ENCODE peak calls at places on chromosome 14, in four cellular contexts. One of them, this sample, is unnamed.

GRCh38 chr14:63712123-63712522 is 15.7 kb downstream of the SGPP1 start:
- DNase-seq in HCT116: no peak
- DNase-seq in K562: no peak
- DNase-seq in HepG2: no peak
- DNase-seq in this sample: no peak

GRCh38 chr14:100433428-100433814 is 110.3 kb downstream of the SLC25A47 start:
- DNase-seq in HCT116: no peak
- DNase-seq in K562: no peak
- DNase-seq in HepG2: no peak
- DNase-seq in this sample: no peak

GRCh38 chr14:105385698-105386365 is 12.5 kb upstream of the TEX22 start:
- DNase-seq in HCT116: no peak
- DNase-seq in K562: no peak
- DNase-seq in HepG2: no peak
- DNase-seq in this sample: no peak

GRCh38 chr14:67571991-67572323 is 28.1 kb downstream of the PIGH start:
- DNase-seq in HCT116: no peak
- DNase-seq in K562: no peak
- DNase-seq in HepG2: no peak
- DNase-seq in this sample: no peak

GRCh38 chr14:92437309-92437708 is 76.3 kb upstream of the RIN3 start:
- DNase-seq in HCT116: no peak
- DNase-seq in K562: no peak
- DNase-seq in HepG2: no peak
- DNase-seq in this sample: no peak

GRCh38 chr14:43795600-43796228 is 711.4 kb downstream of the FSCB start:
- DNase-seq in HCT116: no peak
- DNase-seq in K562: no peak
- DNase-seq in HepG2: peak; percentile 50
- DNase-seq in this sample: no peak

GRCh38 chr14:36346052-36346451 is 25.6 kb upstream of the MBIP start:
- DNase-seq in HCT116: no peak
- DNase-seq in K562: no peak
- DNase-seq in HepG2: no peak
- DNase-seq in this sample: no peak

GRCh38 chr14:86057018-86057667 is 527.2 kb downstream of the FLRT2 start:
- DNase-seq in HCT116: no peak
- DNase-seq in K562: peak; percentile 8
- DNase-seq in HepG2: peak; percentile 6
- DNase-seq in this sample: no peak

GRCh38 chr14:36996133-36996856 is 176.1 kb downstream of the SLC25A21 start:
- DNase-seq in HCT116: no peak
- DNase-seq in K562: peak; percentile 11
- DNase-seq in HepG2: no peak
- DNase-seq in this sample: no peak

GRCh38 chr14:49306152-49306751 is 279.9 kb downstream of the RPS29 start:
- DNase-seq in HCT116: peak; percentile 18
- DNase-seq in K562: peak; percentile 10
- DNase-seq in HepG2: peak; percentile 3
- DNase-seq in this sample: no peak

GRCh38 chr14:105131241-105131640 is 37.3 kb downstream of the JAG2 start:
- DNase-seq in HCT116: no peak
- DNase-seq in K562: no peak
- DNase-seq in HepG2: no peak
- DNase-seq in this sample: no peak

GRCh38 chr14:85248881-85249635 is 280.9 kb upstream of the FLRT2 start:
- DNase-seq in HCT116: no peak
- DNase-seq in K562: no peak
- DNase-seq in HepG2: no peak
- DNase-seq in this sample: no peak

GRCh38 chr14:69046468-69046867 is 67.4 kb upstream of the ACTN1 start:
- DNase-seq in HCT116: no peak
- DNase-seq in K562: no peak
- DNase-seq in HepG2: no peak
- DNase-seq in this sample: no peak

GRCh38 chr14:86334355-86334754 is 804.4 kb downstream of the FLRT2 start:
- DNase-seq in HCT116: no peak
- DNase-seq in K562: no peak
- DNase-seq in HepG2: no peak
- DNase-seq in this sample: no peak

GRCh38 chr14:37864861-37865718 is 269.7 kb downstream of the TTC6 start:
- DNase-seq in HCT116: no peak
- DNase-seq in K562: no peak
- DNase-seq in HepG2: peak; percentile 100
- DNase-seq in this sample: no peak

GRCh38 chr14:99035712-99036593 is 236.0 kb downstream of the BCL11B start:
- DNase-seq in HCT116: peak; percentile 19
- DNase-seq in K562: no peak
- DNase-seq in HepG2: peak; percentile 10
- DNase-seq in this sample: no peak

GRCh38 chr14:83255015-83255726 is 1721.5 kb upstream of the SEL1L start:
- DNase-seq in HCT116: no peak
- DNase-seq in K562: no peak
- DNase-seq in HepG2: no peak
- DNase-seq in this sample: no peak

GRCh38 chr14:104195361-104195760 is 57.0 kb downstream of the KIF26A start:
- DNase-seq in HCT116: no peak
- DNase-seq in K562: no peak
- DNase-seq in HepG2: no peak
- DNase-seq in this sample: no peak

GRCh38 chr14:71117839-71118743 is 210.8 kb downstream of the PCNX1 start:
- DNase-seq in HCT116: no peak
- DNase-seq in K562: no peak
- DNase-seq in HepG2: peak; percentile 18
- DNase-seq in this sample: no peak

GRCh38 chr14:91059576-91060471 is 617 bp downstream of the RPS6KA5 start:
- DNase-seq in HCT116: no peak
- DNase-seq in K562: peak; percentile 62
- DNase-seq in HepG2: peak; percentile 14
- DNase-seq in this sample: no peak
- TF ChIP-seq REST in HCT116: no peak
- TF ChIP-seq REST in K562: no peak
- TF ChIP-seq REST in HepG2: no peak
- TF ChIP-seq REST in this sample: no peak

GRCh38 chr14:21026988-21027315 is 2.1 kb upstream of the NDRG2 start:
- DNase-seq in HCT116: no peak
- DNase-seq in K562: peak; percentile 66
- DNase-seq in HepG2: no peak
- DNase-seq in this sample: no peak
- TF ChIP-seq TCF7L2 in HCT116: no peak
- TF ChIP-seq TCF7L2 in K562: no peak
- TF ChIP-seq TCF7L2 in HepG2: no peak
- TF ChIP-seq TCF7L2 in this sample: no peak

DNA sequence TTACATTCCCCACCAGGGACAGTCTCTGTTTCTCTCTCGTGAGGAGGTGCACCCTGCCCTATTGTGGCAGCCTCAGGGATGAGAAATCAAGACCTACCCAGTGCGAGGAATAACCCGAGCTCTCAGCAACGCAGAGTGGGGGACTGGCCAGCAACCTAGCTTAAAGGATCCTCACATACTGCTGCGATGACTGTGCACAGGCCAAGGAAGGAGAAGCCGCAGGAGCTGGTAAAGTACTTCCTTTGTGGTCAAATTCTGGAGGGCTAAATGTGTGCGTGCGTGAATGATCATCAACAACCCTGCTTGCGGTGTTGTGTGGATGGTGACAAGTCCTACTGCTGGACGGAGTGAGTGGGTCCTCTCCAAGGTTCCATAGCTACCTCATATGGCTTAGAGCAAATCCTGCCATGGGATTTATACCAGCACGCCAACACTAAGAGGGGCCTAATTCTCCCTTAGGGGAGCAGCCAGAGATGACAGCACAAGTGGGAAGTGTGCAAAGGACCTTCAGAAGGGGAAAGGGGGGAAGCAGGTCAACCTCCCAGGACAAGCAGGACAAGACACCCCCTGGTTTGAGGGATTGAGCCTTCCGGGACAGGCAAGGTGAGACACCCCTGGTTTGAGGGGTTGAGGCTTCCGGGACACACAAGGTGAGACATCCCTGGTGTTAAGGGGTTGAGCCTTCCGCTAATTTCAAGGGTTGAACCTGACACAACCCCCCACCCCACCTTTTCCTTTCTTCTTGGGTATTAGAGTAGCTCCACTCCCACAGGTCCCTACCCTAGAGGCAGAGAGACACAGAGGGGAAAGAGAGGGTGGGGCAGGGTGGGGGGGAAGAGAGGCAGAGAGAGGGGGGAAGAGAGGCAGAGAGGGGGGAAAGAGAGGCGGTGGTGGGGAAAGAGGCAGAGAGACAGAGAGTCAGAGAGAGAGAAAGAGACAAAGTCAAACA is 58.8 kb upstream of the AP4S1 start:
- DNase-seq in HCT116: peak; percentile 86
- DNase-seq in K562: peak; percentile 4
- DNase-seq in HepG2: no peak
- DNase-seq in this sample: no peak
- H3K9me3 ChIP-seq in HCT116: no peaks in the 10 kb centered on the region
- H3K9me3 ChIP-seq in K562: no peaks in the 10 kb centered on the region
- H3K9me3 ChIP-seq in HepG2: no peaks in the 10 kb centered on the region
- H3K9me3 ChIP-seq in this sample: no peaks in the 10 kb centered on the region

DNA sequence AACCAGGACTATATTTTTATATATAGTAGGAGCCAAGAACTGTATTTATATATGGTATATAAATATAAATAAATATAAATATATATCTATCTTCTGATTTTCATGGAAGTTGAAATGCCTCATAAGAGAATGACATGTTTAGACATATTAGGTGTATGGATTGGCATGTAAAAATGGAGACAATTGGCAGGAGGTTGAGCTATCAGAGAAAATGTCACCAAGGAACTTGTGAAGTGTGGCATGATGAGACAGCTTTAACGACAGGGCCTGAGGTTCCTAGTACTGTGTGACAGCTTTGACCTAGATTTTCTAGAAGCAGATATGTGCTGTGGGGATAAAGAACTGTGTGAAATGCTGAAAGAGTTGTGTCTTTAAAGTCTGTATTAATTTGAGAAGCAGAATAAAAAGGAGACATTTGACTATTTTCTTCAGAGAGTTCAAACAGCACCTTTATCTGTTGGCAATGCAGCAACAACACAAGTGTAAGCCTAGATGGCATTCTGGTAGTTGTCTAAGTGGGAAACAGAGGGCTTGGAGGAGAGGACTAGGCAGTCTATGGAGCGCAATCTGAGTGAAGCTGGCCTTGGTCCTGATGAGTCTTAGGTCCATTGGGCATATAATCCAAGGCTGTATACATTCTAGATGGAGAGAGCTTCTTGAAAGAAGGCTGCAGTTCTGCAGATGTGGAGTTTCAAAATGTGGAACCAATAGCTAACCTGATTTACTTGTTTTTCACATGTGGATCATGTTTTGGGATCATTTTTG is 47.7 kb upstream of the MDGA2 start:
- DNase-seq in HCT116: no peak
- DNase-seq in K562: no peak
- DNase-seq in HepG2: no peak
- DNase-seq in this sample: no peak
- TF ChIP-seq REST in HCT116: no peak
- TF ChIP-seq REST in K562: no peak
- TF ChIP-seq REST in HepG2: no peak
- TF ChIP-seq REST in this sample: no peak

GRCh38 chr14:72614365-72614764 is 279.5 kb downstream of the DPF3 start:
- DNase-seq in HCT116: no peak
- DNase-seq in K562: no peak
- DNase-seq in HepG2: no peak
- DNase-seq in this sample: no peak

GRCh38 chr14:72611956-72612500 is 281.9 kb downstream of the DPF3 start:
- DNase-seq in HCT116: no peak
- DNase-seq in K562: no peak
- DNase-seq in HepG2: no peak
- DNase-seq in this sample: no peak

GRCh38 chr14:72613975-72614319 is 280.0 kb downstream of the DPF3 start:
- DNase-seq in HCT116: no peak
- DNase-seq in K562: no peak
- DNase-seq in HepG2: no peak
- DNase-seq in this sample: no peak

GRCh38 chr14:72614891-72615410 is 278.9 kb downstream of the DPF3 start:
- DNase-seq in HCT116: no peak
- DNase-seq in K562: no peak
- DNase-seq in HepG2: no peak
- DNase-seq in this sample: no peak

GRCh38 chr14:72613196-72613974 is 280.5 kb downstream of the DPF3 start:
- DNase-seq in HCT116: no peak
- DNase-seq in K562: no peak
- DNase-seq in HepG2: no peak
- DNase-seq in this sample: no peak
- TF ChIP-seq TCF7L2 in HCT116: no peak
- TF ChIP-seq TCF7L2 in K562: no peak
- TF ChIP-seq TCF7L2 in HepG2: no peak
- TF ChIP-seq TCF7L2 in this sample: no peak